ENCODE peak calls at places on chromosomes 13 and 19, in eight cellular contexts. P is right lobe of liver, D is GM12878, E is tibial nerve, B is NB4, I is uterus, U is ovary, Q is adrenal gland. V is an unnamed sample.

GRCh38 chr19:16877581-16877980 is 11.2 kb upstream of the F2RL3 start:
- DNase-seq in B (no peak), Q (no peak), U (no peak), I (no peak), D (no peak), E (no peak), P (no peak), V (no peak)

GRCh38 chr13:94722596-94722995 is 10.3 kb upstream of the SOX21 start:
- DNase-seq in U (no peak), E (no peak), I (no peak), B (no peak), P (no peak), Q (no peak), D (no peak), V (no peak)

GRCh38 chr13:113880651-113881611 is 17.1 kb upstream of the GAS6 start:
- DNase-seq in I (no peak), E (no peak), U (no peak), B (no peak), Q (no peak), D (no peak), P (no peak), V (no peak)

GRCh38 chr13:91298060-91298459 is 49.4 kb upstream of the MIR17HG start:
- DNase-seq in Q (no peak), D (no peak), B (no peak), P (no peak), U (no peak), I (no peak), E (no peak), V (no peak)

GRCh38 chr19:3383121-3383722 is 16.8 kb downstream of the NFIC start:
- DNase-seq in B (no peak), E (no peak), Q (peak; percentile 70), I (peak; percentile 70), P (peak; percentile 84), U (peak; percentile 77), D (no peak), V (no peak)

GRCh38 chr19:34336781-34337271 is 28.2 kb upstream of the GPI start:
- DNase-seq in Q (peak; percentile 45), U (no peak), B (peak; percentile 35), D (no peak), I (no peak), P (no peak), E (no peak), V (no peak)

GRCh38 chr13:36673838-36674326 is at the start of gene SERTM1:
- DNase-seq in Q (no peak), I (peak; percentile 75), B (no peak), U (no peak), D (no peak), E (no peak), P (no peak), V (no peak)

GRCh38 chr19:32316034-32316433 is 29.4 kb upstream of the ZNF507 start:
- DNase-seq in E (no peak), U (no peak), I (no peak), Q (no peak), B (no peak), P (no peak), D (no peak), V (no peak)

GRCh38 chr13:79185580-79185979 is 220.5 kb downstream of the RBM26 start:
- DNase-seq in Q (no peak), E (no peak), U (no peak), I (no peak), B (peak; percentile 13), P (no peak), D (no peak), V (no peak)

GRCh38 chr13:102548811-102549210 is 48.0 kb upstream of the TPP2 start:
- DNase-seq in B (no peak), I (no peak), U (no peak), P (no peak), D (no peak), Q (no peak), E (no peak), V (no peak)

GRCh38 chr19:29660835-29661234 is 4.4 kb upstream of the PLEKHF1 start:
- DNase-seq in B (no peak), E (no peak), Q (no peak), I (no peak), U (no peak), D (no peak), P (no peak), V (no peak)

GRCh38 chr13:42876270-42876714 is 94.9 kb downstream of the FAM216B start:
- DNase-seq in E (no peak), I (no peak), Q (no peak), U (peak; percentile 37), D (peak; percentile 82), P (no peak), B (no peak), V (no peak)

GRCh38 chr13:41263261-41263971 is at the start of gene MTRF1:
- DNase-seq in U (peak; percentile 74), D (peak; percentile 61), E (peak; percentile 34), Q (peak; percentile 77), P (peak; percentile 86), I (peak; percentile 78), B (peak; percentile 88), V (peak; percentile 58)
- TF ChIP-seq POLR2A in U (no peak), D (peak; percentile 75), E (peak; percentile 16), Q (peak; percentile 42), P (peak; percentile 28), I (no peak), B (peak; percentile 54), V (peak; percentile 30)

GRCh38 chr13:30618186-30618937 is 642 bp downstream of the USPL1 start:
- DNase-seq in P (peak; percentile 67), B (peak; percentile 45), U (peak; percentile 21), I (no peak), D (no peak), E (no peak), Q (peak; percentile 17), V (no peak)
- TF ChIP-seq POLR2A in P (no peak), B (no peak), U (no peak), I (no peak), D (no peak), E (no peak), Q (no peak), V (no peak)

GRCh38 chr13:29572575-29572974 is 22.9 kb downstream of the SLC7A1 start:
- DNase-seq in B (no peak), P (no peak), E (no peak), I (no peak), Q (no peak), D (no peak), U (no peak), V (no peak)
- TF ChIP-seq POLR2A in B (no peak), P (no peak), E (no peak), I (no peak), Q (no peak), D (no peak), U (no peak), V (no peak)

DNA sequence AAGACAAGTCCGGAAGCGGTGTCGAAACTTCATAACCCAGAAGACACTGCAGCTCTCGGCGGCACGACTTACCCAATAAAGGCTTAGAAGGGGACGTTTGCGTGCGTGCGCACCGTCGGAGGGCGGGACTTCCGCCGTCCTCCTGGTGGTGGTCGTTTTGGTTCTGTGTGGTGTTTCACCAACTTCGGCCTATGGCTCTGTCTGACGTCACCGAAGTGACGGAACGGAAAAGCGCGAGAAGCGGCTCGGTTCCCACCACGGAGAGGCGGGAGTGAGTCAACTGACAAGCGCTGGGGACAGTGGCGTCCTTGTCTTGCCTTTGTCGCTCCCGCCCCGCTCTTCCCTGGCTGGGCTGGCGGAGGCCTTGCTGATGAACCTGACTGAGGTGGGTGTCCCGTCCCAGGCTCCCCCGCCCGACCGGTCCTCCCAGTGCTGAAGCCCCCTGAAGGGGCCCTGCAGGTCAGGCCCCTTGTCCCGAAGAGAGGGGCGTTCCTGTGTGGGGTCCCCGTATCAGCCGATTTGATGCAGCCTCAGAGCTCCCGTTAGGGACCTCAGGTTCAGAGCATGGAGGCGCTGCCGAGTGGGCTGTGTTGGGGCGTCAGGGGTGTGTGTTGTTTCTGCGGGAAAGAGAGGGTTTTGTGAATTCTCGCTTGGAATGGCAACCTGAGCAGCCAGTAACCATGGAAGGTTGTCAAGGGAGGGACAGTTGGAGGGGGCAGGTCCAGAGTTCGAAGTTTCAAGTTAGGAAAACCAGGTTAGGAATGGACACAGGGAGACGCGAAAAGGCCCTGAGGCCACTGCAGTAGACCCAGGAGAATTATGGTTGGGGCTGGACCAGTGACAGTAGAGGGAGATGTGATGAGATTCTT is at the start of gene ZNF548:
- DNase-seq in B (peak; percentile 97), E (peak; percentile 86), Q (peak; percentile 98), P (peak; percentile 95), U (peak; percentile 94), I (peak; percentile 96), D (peak; percentile 93), V (peak; percentile 94)
- TF ChIP-seq POLR2A in B (peak; percentile 37), E (peak; percentile 56), Q (peak; percentile 67), P (peak; percentile 46), U (peak; percentile 66), I (peak; percentile 66), D (peak; percentile 84), V (peak; percentile 74)

DNA sequence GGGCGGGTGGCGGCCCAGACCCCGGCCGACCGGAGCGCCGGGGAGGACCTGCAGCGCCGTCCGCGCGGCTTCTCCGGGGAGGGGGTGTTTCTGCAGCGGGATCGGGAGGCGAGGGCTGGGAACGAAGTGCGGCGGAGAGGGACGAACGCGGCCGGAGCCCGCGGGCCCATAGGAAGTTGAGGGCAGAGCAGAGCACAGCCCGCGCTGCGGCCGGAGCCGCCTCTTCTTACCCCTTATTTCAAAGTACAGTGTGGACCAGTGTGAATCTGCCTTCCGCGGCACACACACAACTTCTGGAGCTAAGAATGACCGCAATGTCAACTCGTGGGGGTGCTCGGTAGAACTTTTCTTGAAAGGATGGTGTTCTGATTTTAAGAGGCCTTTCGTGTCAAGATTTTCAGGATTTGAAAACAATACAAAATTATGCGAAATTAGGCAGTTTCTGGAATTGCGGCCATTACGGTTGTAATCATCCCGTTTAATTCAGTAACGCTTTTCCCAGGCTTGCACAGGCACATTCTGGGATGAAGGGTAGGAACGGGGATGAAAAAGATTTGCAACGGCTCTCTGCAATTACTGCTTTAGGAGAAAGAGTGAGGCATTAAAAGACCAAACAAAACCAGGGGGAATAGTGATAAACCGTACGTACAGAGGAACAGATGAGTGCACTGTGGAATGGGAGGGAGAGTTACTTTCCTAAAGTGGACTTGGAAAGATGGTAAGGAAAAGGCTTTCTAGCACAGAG is 845 bp downstream of the TDRD3 start:
- DNase-seq in D (no peak), B (peak; percentile 84), P (peak; percentile 84), E (peak; percentile 16), I (peak; percentile 43), U (peak; percentile 45), Q (peak; percentile 66), V (peak; percentile 29)
- TF ChIP-seq POLR2A in D (peak; percentile 79), B (peak; percentile 39), P (peak; percentile 63), E (no peak), I (no peak), U (no peak), Q (peak; percentile 69), V (peak; percentile 47)

GRCh38 chr19:48933382-48933932 is at the start of gene DHDH:
- DNase-seq in U (peak; percentile 64), Q (peak; percentile 62), B (peak; percentile 67), D (peak; percentile 26), E (no peak), I (peak; percentile 64), P (peak; percentile 75), V (peak; percentile 54)
- TF ChIP-seq POLR2A in U (no peak), Q (no peak), B (no peak), D (peak; percentile 70), E (peak; percentile 52), I (peak; percentile 33), P (peak; percentile 23), V (no peak)

GRCh38 chr13:97284558-97284957 is 62.4 kb downstream of the MBNL2 start:
- DNase-seq in U (no peak), P (no peak), I (no peak), D (no peak), Q (no peak), B (no peak), E (no peak), V (no peak)
- TF ChIP-seq POLR2A in U (no peak), P (no peak), I (no peak), D (no peak), Q (no peak), B (no peak), E (no peak), V (no peak)

GRCh38 chr19:45091031-45091918 is 1.7 kb upstream of the PPP1R37 start:
- DNase-seq in I (peak; percentile 97), B (no peak), E (peak; percentile 96), D (peak; percentile 89), P (peak; percentile 99), Q (peak; percentile 99), U (peak; percentile 97), V (peak; percentile 73)
- TF ChIP-seq POLR2A in I (no peak), B (no peak), E (peak; percentile 44), D (peak; percentile 90), P (peak; percentile 44), Q (peak; percentile 92), U (no peak), V (peak; percentile 22)

V was measured in H54.